ENCODE peak calls at places on chromosomes 2 and 18, in seven cellular contexts. D, L, H, M, R, T and I are unnamed samples.

GRCh38 chr2:61658841-61659780 is 121.0 kb upstream of the XPO1 start:
- DNase-seq in D (peak), L (no peak), H (no peak), M (no peak), R (peak), T (peak), I (no peak)

GRCh38 chr2:215711484-215712034 is 275.7 kb upstream of the FN1 start:
- DNase-seq in D (peak), L (no peak), H (no peak), M (no peak), R (no peak), T (peak), I (no peak)

GRCh38 chr2:31526946-31527345 is 53.8 kb downstream of the SRD5A2 start:
- DNase-seq in D (peak), L (no peak), H (no peak), M (no peak), R (no peak), T (peak), I (no peak)

GRCh38 chr2:8132889-8133288 is 549.0 kb upstream of the ID2 start:
- DNase-seq in D (no peak), L (no peak), H (no peak), M (no peak), R (no peak), T (no peak), I (no peak)

GRCh38 chr2:177243476-177243875 is 21.1 kb downstream of the NFE2L2 start:
- DNase-seq in D (no peak), L (no peak), H (no peak), M (no peak), R (no peak), T (no peak), I (no peak)

GRCh38 chr2:137960223-137960622 is 4.0 kb upstream of the HNMT start:
- DNase-seq in D (no peak), L (no peak), H (no peak), M (no peak), R (no peak), T (no peak), I (no peak)

GRCh38 chr2:197161738-197162137 is 148.8 kb downstream of the ANKRD44 start:
- DNase-seq in D (no peak), L (no peak), H (no peak), M (no peak), R (no peak), T (no peak), I (no peak)

GRCh38 chr2:68846056-68846455 is 25.1 kb downstream of the BMP10 start:
- DNase-seq in D (no peak), L (no peak), H (no peak), M (no peak), R (no peak), T (no peak), I (no peak)

GRCh38 chr2:62539892-62540785 is 34.1 kb upstream of the TMEM17 start:
- DNase-seq in D (peak), L (no peak), H (peak), M (no peak), R (no peak), T (no peak), I (no peak)

GRCh38 chr2:28080911-28081310 is 190.4 kb downstream of the BABAM2 start:
- DNase-seq in D (peak), L (no peak), H (no peak), M (no peak), R (no peak), T (peak), I (no peak)

GRCh38 chr2:101699191-101699938 is 1.9 kb downstream of the MAP4K4 start:
- DNase-seq in D (no peak), L (no peak), H (no peak), M (no peak), R (no peak), T (peak), I (no peak)

GRCh38 chr2:63344575-63345284 is 243.5 kb downstream of the WDPCP start:
- DNase-seq in D (no peak), L (no peak), H (no peak), M (no peak), R (no peak), T (no peak), I (no peak)

GRCh38 chr2:48482774-48483173 is 47.2 kb upstream of the STON1 start:
- DNase-seq in D (no peak), L (no peak), H (no peak), M (no peak), R (no peak), T (peak), I (no peak)

GRCh38 chr2:181411105-181411849 is 45.9 kb upstream of the ITGA4 start:
- DNase-seq in D (peak), L (peak), H (no peak), M (no peak), R (no peak), T (no peak), I (peak)

GRCh38 chr2:158755738-158756137 is 39.4 kb upstream of the DAPL1 start:
- DNase-seq in D (no peak), L (no peak), H (no peak), M (no peak), R (peak), T (peak), I (no peak)

GRCh38 chr2:44362207-44363015 is 664 bp downstream of the CAMKMT start:
- DNase-seq in D (peak), L (peak), H (peak), M (peak), R (peak), T (peak), I (no peak)

GRCh38 chr2:227477291-227477690 is 5.3 kb downstream of the AGFG1 start:
- DNase-seq in D (no peak), L (no peak), H (no peak), M (no peak), R (no peak), T (no peak), I (no peak)

GRCh38 chr18:44229693-44230108 is 451.0 kb upstream of the SETBP1 start:
- DNase-seq in D (peak), L (no peak), H (peak), M (peak), R (no peak), T (peak), I (no peak)

GRCh38 chr18:74800098-74800497 is 202.4 kb downstream of the ZNF407 start:
- DNase-seq in D (no peak), L (no peak), H (no peak), M (no peak), R (no peak), T (no peak), I (no peak)

GRCh38 chr18:12990128-12990485 is 1.1 kb upstream of the CEP192 start:
- DNase-seq in D (no peak), L (no peak), H (no peak), M (no peak), R (no peak), T (no peak), I (no peak)

GRCh38 chr2:239734436-239735005 is 290.6 kb downstream of the NDUFA10 start:
- DNase-seq in D (no peak), L (peak), H (no peak), M (no peak), R (no peak), T (no peak), I (no peak)

GRCh38 chr2:239737144-239737463 is 288.0 kb downstream of the NDUFA10 start:
- DNase-seq in D (no peak), L (no peak), H (no peak), M (no peak), R (no peak), T (no peak), I (no peak)

GRCh38 chr2:239735829-239736357 is 289.2 kb downstream of the NDUFA10 start:
- DNase-seq in D (no peak), L (no peak), H (no peak), M (no peak), R (no peak), T (no peak), I (no peak)

GRCh38 chr2:239736358-239737143 is 288.6 kb downstream of the NDUFA10 start:
- DNase-seq in D (no peak), L (no peak), H (no peak), M (no peak), R (no peak), T (no peak), I (no peak)

DNA sequence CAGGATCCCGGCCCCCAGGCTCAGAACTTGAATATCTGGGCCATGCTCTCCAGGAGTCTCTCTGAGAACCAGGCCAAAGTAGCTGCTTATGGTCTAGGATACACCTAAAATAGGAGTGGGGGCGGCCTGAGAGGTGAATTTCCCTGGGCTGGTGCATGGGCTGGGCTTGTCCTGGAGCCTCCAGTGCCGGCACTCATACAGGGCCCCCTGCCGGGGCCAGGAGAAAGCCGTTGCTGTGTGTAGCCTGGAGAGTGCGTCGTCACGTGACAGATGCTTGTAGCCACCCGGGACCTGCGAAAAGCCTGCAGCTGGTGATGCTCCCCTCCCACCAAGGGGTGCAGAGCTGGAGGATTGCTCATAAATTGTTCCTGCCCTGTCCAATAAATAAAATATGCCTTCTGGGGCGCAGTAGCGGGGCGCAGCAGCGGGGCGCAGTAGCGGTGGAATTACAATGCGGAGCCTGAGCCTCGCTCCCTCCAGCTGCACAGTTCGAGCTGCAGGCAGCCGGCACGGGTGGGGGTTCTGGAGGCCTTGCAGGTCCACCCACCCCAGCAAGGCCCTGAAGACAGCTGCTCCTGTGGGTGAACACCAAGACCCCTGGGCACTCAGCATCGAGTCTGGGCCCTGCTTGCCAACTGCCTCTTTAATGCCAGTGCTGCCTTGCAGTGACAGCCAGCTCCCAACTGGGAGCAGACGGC is 289.9 kb downstream of the NDUFA10 start:
- DNase-seq in D (no peak), L (peak), H (no peak), M (no peak), R (peak), T (no peak), I (no peak)
- TF ChIP-seq CTCF in D (peak), L (no peak), H (no peak), M (no peak), R (peak), T (no peak), I (no peak)

GRCh38 chr2:16522031-16522818 is 143.4 kb downstream of the CYRIA start:
- DNase-seq in D (peak), L (no peak), H (no peak), M (no peak), R (no peak), T (no peak), I (no peak)

GRCh38 chr2:16526193-16526592 is 139.4 kb downstream of the CYRIA start:
- DNase-seq in D (no peak), L (no peak), H (no peak), M (no peak), R (no peak), T (no peak), I (no peak)

GRCh38 chr2:16525265-16525887 is 140.3 kb downstream of the CYRIA start:
- DNase-seq in D (peak), L (no peak), H (no peak), M (no peak), R (peak), T (peak), I (no peak)
- TF ChIP-seq CTCF in D (peak), L (no peak), H (no peak), M (peak), R (peak), T (peak), I (no peak)

DNA sequence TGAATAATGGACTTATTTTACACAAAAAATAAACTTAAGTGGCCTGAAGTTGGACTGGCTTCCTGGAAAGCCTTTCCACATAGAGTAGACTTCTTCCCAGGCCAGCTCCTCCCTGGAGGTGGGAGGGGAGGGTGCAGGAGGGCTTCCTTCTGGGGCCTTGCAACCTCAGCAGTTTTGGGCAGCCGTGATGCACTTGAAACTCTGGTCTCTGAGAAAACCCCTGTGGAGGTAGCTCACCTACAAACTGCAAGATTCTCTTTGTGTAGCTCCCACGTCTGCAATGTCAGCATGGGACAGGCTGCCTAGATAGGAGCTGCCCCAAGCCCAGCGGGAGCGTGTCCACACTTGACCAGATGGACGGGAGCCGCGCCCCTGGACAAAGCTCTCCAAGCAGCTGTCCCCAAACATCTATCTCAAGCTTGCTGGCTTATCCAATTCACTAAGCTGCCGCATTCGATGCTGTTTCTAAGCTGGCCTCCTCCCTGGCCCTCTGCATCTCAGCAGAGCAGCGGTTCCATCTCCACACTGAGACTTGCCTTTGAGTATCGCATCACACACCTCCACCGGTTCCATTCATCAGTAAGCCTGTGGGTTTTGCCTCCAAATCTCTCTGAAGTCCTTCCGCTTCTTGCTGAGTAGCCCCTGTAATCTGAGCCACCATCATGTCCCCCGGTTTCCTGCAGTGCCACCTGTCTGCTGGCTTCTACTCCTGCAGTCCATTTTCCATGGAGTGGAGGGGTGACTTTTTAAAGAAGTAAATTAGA is 1.6 kb upstream of the LPIN1 start:
- DNase-seq in D (peak), L (peak), H (peak), M (no peak), R (peak), T (peak), I (no peak)
- TF ChIP-seq CTCF in D (peak), L (no peak), H (no peak), M (peak), R (peak), T (peak), I (no peak)

GRCh38 chr18:78948221-78948620 is 31.4 kb upstream of the SALL3 start:
- DNase-seq in D (no peak), L (no peak), H (no peak), M (no peak), R (no peak), T (no peak), I (no peak)

GRCh38 chr18:78949216-78949615 is 30.4 kb upstream of the SALL3 start:
- DNase-seq in D (no peak), L (no peak), H (no peak), M (no peak), R (no peak), T (no peak), I (no peak)

GRCh38 chr18:78948707-78949106 is 30.9 kb upstream of the SALL3 start:
- DNase-seq in D (no peak), L (no peak), H (no peak), M (no peak), R (no peak), T (no peak), I (no peak)

GRCh38 chr18:78950386-78950785 is 29.2 kb upstream of the SALL3 start:
- DNase-seq in D (no peak), L (no peak), H (no peak), M (no peak), R (no peak), T (no peak), I (no peak)

DNA sequence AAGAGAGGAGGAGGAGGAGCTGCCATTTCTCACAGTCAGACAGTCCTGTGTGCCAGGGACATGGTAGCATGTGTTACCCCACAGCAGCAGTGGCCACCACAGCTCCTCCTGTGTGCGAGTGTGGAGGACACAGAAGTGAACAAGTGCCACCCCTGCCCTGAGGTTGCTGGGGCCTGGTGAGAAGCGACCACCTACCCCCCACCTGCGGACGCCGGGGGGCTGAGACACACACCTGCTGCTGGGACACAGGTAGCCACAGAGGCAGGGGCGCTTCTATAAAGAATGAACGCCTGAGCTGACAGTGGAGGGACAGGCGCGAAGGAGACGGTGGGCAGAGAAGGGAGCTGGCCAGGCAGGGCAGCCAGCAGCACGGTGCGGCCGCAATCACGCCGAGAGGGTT is 32.3 kb upstream of the SALL3 start:
- DNase-seq in D (no peak), L (no peak), H (no peak), M (no peak), R (no peak), T (no peak), I (no peak)
- TF ChIP-seq CTCF in D (no peak), L (no peak), H (no peak), M (no peak), R (no peak), T (no peak), I (no peak)

DNA sequence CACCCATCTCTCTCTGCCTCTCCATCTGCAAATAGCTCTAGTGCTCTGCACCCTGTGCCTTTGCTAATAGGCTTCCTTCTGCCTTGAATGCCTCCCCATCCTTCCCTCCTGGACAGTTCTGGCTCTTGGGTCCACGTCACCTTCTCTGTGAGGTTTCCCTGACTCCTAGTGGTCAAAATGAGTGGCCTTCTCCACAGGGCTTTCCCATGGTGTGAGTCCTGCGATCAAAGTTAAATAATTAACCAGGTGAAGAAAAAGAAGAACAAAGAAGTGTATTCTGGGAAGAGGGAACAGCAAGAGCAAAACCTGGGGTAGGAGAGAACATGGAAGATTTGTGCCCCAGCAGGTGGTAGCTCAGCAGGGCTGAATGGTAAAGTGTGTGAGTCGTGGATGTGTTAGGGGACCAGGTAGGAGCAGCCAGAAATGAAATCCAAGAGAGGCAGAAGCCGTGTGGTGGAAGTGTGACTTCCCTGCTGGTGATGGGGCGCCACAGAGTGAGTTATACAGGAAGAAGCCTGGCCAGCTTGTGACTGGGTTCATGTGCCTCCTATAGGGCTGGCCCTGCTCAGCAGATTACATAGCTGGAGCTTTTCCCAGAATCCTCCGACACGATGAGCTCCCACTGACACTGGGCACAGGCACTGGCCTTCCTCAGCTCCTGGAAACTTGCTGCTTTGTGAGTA is 93.8 kb upstream of the LDAH start:
- DNase-seq in D (peak), L (no peak), H (no peak), M (no peak), R (no peak), T (peak), I (no peak)
- TF ChIP-seq CTCF in D (peak), L (no peak), H (peak), M (peak), R (peak), T (no peak), I (no peak)

DNA sequence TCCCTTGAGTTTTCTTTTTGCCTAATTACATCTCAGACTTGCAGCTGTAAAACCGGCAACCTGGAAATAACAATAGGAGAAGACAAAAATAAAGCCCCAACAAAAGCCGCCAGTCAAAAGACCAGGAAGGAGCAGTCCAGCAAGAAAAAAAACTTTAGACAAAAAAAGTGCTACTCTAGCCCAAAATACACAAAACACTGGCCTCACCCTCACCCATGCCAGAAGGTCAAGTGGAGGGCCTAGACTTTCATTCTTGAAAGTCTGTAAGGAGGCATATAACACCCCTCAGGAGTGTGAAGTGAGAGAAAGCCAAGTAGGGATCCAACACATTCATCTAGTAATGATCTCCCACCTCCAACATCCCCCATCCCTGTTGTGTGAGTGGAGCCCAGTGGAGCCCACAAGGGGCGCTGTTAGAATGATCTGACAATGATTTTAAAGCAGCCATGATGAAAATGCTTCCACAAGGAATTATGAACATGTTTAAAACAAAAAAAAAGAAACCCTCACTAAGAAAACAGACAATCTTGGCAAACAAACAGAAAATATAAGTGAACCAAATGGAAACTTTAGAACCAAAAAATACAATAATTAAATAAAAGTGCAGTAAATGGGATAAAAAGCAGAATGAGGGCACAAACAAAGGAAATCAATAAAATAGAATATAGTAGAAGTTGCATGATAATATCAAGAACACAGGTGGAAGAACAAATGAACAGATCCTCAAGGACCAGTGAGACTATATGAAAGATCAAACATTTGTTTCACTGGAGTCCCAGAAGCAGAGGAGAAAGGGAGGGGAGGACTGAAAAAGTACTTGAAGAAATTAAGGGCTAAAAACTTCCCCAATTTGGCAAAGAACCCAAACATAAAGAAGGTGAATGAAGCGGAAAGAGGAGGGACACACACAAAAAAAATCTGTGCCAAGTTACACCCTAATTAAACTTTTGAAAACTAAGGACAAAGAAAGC is 23.9 kb downstream of the SESTD1 start:
- DNase-seq in D (no peak), L (no peak), H (no peak), M (no peak), R (peak), T (no peak), I (no peak)
- TF ChIP-seq CTCF in D (peak), L (no peak), H (no peak), M (no peak), R (no peak), T (no peak), I (no peak)

GRCh38 chr2:85183078-85183477 is 49.9 kb downstream of the TCF7L1 start:
- DNase-seq in D (no peak), L (peak), H (no peak), M (no peak), R (no peak), T (no peak), I (no peak)

GRCh38 chr2:85180322-85181092 is 47.3 kb downstream of the TCF7L1 start:
- DNase-seq in D (no peak), L (peak), H (no peak), M (no peak), R (no peak), T (no peak), I (no peak)

GRCh38 chr2:85181844-85182456 is 48.8 kb downstream of the TCF7L1 start:
- DNase-seq in D (no peak), L (peak), H (no peak), M (no peak), R (no peak), T (no peak), I (no peak)

GRCh38 chr2:85179541-85179940 is 46.3 kb downstream of the TCF7L1 start:
- DNase-seq in D (no peak), L (no peak), H (no peak), M (no peak), R (no peak), T (no peak), I (no peak)

GRCh38 chr2:85181093-85181685 is 48.0 kb downstream of the TCF7L1 start:
- DNase-seq in D (peak), L (peak), H (no peak), M (no peak), R (no peak), T (no peak), I (no peak)
- TF ChIP-seq CTCF in D (peak), L (no peak), H (no peak), M (no peak), R (peak), T (no peak), I (no peak)